ENCODE peak calls at places on chromosomes 13 and 19, in four cellular contexts. One of them, this sample, is unnamed.

GRCh38 chr13:24202215-24202614 is 41.7 kb downstream of the SPATA13 start:
- DNase-seq in K562: no peak
- DNase-seq in stimulated activated naive CD8-positive, alpha-beta T cell treated with anti-CD3 and anti-CD28 coated beads, Interleukin-15, Interleukin-2, amounts not matched to agents 100 U/mL and 50 U/mL, for 24 hours: no peak
- DNase-seq in activated naive CD8-positive, alpha-beta T cell treated with anti-CD3 and anti-CD28 coated beads, Interleukin-2, amount 50 U/mL, for 24 hours: no peak
- DNase-seq in this sample: no peak

GRCh38 chr13:23776698-23777570 is 112.3 kb downstream of the MIPEP start:
- DNase-seq in activated naive CD8-positive, alpha-beta T cell treated with anti-CD3 and anti-CD28 coated beads, Interleukin-2, amount 50 U/mL, for 24 hours: no peak
- DNase-seq in stimulated activated naive CD8-positive, alpha-beta T cell treated with anti-CD3 and anti-CD28 coated beads, Interleukin-15, Interleukin-2, amounts not matched to agents 100 U/mL and 50 U/mL, for 24 hours: no peak
- DNase-seq in K562: no peak
- DNase-seq in this sample: peak; percentile 54

GRCh38 chr13:79681069-79681468 is 200.1 kb downstream of the NDFIP2 start:
- DNase-seq in K562: no peak
- DNase-seq in stimulated activated naive CD8-positive, alpha-beta T cell treated with anti-CD3 and anti-CD28 coated beads, Interleukin-15, Interleukin-2, amounts not matched to agents 100 U/mL and 50 U/mL, for 24 hours: no peak
- DNase-seq in activated naive CD8-positive, alpha-beta T cell treated with anti-CD3 and anti-CD28 coated beads, Interleukin-2, amount 50 U/mL, for 24 hours: no peak
- DNase-seq in this sample: no peak

GRCh38 chr13:103066079-103066880 is at the start of gene SLC10A2:
- DNase-seq in K562: no peak
- DNase-seq in stimulated activated naive CD8-positive, alpha-beta T cell treated with anti-CD3 and anti-CD28 coated beads, Interleukin-15, Interleukin-2, amounts not matched to agents 100 U/mL and 50 U/mL, for 24 hours: no peak
- DNase-seq in activated naive CD8-positive, alpha-beta T cell treated with anti-CD3 and anti-CD28 coated beads, Interleukin-2, amount 50 U/mL, for 24 hours: no peak
- DNase-seq in this sample: no peak

GRCh38 chr19:31648347-31648746 is 299.1 kb upstream of the TSHZ3 start:
- DNase-seq in K562: no peak
- DNase-seq in activated naive CD8-positive, alpha-beta T cell treated with anti-CD3 and anti-CD28 coated beads, Interleukin-2, amount 50 U/mL, for 24 hours: no peak
- DNase-seq in stimulated activated naive CD8-positive, alpha-beta T cell treated with anti-CD3 and anti-CD28 coated beads, Interleukin-15, Interleukin-2, amounts not matched to agents 100 U/mL and 50 U/mL, for 24 hours: no peak
- DNase-seq in this sample: no peak

GRCh38 chr13:40494513-40494912 is 171.9 kb downstream of the FOXO1 start:
- DNase-seq in activated naive CD8-positive, alpha-beta T cell treated with anti-CD3 and anti-CD28 coated beads, Interleukin-2, amount 50 U/mL, for 24 hours: no peak
- DNase-seq in K562: no peak
- DNase-seq in stimulated activated naive CD8-positive, alpha-beta T cell treated with anti-CD3 and anti-CD28 coated beads, Interleukin-15, Interleukin-2, amounts not matched to agents 100 U/mL and 50 U/mL, for 24 hours: no peak
- DNase-seq in this sample: no peak

GRCh38 chr19:1400281-1401137 is 833 bp downstream of the GAMT start:
- DNase-seq in stimulated activated naive CD8-positive, alpha-beta T cell treated with anti-CD3 and anti-CD28 coated beads, Interleukin-15, Interleukin-2, amounts not matched to agents 100 U/mL and 50 U/mL, for 24 hours: no peak
- DNase-seq in activated naive CD8-positive, alpha-beta T cell treated with anti-CD3 and anti-CD28 coated beads, Interleukin-2, amount 50 U/mL, for 24 hours: no peak
- DNase-seq in K562: peak; percentile 67
- DNase-seq in this sample: peak; percentile 67

GRCh38 chr19:14916848-14917247 is 24.4 kb upstream of the OR7C2 start:
- DNase-seq in activated naive CD8-positive, alpha-beta T cell treated with anti-CD3 and anti-CD28 coated beads, Interleukin-2, amount 50 U/mL, for 24 hours: no peak
- DNase-seq in K562: no peak
- DNase-seq in stimulated activated naive CD8-positive, alpha-beta T cell treated with anti-CD3 and anti-CD28 coated beads, Interleukin-15, Interleukin-2, amounts not matched to agents 100 U/mL and 50 U/mL, for 24 hours: no peak
- DNase-seq in this sample: peak; percentile 23

GRCh38 chr19:13987101-13987890 is 18.8 kb downstream of the RFX1 start:
- DNase-seq in K562: no peak
- DNase-seq in activated naive CD8-positive, alpha-beta T cell treated with anti-CD3 and anti-CD28 coated beads, Interleukin-2, amount 50 U/mL, for 24 hours: no peak
- DNase-seq in stimulated activated naive CD8-positive, alpha-beta T cell treated with anti-CD3 and anti-CD28 coated beads, Interleukin-15, Interleukin-2, amounts not matched to agents 100 U/mL and 50 U/mL, for 24 hours: no peak
- DNase-seq in this sample: no peak

This sample was measured in GM13976.